ENCODE peak calls at places on chromosome 9, in ten cellular contexts. One of them, this sample, is unnamed.

GRCh38 chr9:127980056-127980705 is 608 bp downstream of the EEIG1 start:
- DNase-seq in hepatocyte: peak
- DNase-seq in lung: no peak
- DNase-seq in GM12865: peak
- DNase-seq in BE2C: peak
- DNase-seq in fibroblast of pulmonary artery: no peak
- DNase-seq in HFFc6: no peak
- DNase-seq in MCF 10A: peak
- DNase-seq in astrocyte of the spinal cord: peak
- DNase-seq in astrocyte: no peak
- DNase-seq in this sample: peak

GRCh38 chr9:89969881-89970639 is 365.2 kb downstream of the GADD45G start:
- DNase-seq in hepatocyte: no peak
- DNase-seq in lung: no peak
- DNase-seq in GM12865: no peak
- DNase-seq in BE2C: no peak
- DNase-seq in fibroblast of pulmonary artery: no peak
- DNase-seq in HFFc6: no peak
- DNase-seq in MCF 10A: no peak
- DNase-seq in astrocyte of the spinal cord: no peak
- DNase-seq in astrocyte: no peak
- DNase-seq in this sample: no peak

GRCh38 chr9:116267021-116267420 is 113.4 kb downstream of the PAPPA start:
- DNase-seq in hepatocyte: no peak
- DNase-seq in lung: no peak
- DNase-seq in GM12865: no peak
- DNase-seq in BE2C: no peak
- DNase-seq in fibroblast of pulmonary artery: no peak
- DNase-seq in HFFc6: peak
- DNase-seq in MCF 10A: peak
- DNase-seq in astrocyte of the spinal cord: peak
- DNase-seq in astrocyte: peak
- DNase-seq in this sample: no peak

GRCh38 chr9:16090907-16091629 is 538.2 kb downstream of the CCDC171 start:
- DNase-seq in hepatocyte: no peak
- DNase-seq in lung: no peak
- DNase-seq in GM12865: no peak
- DNase-seq in BE2C: no peak
- DNase-seq in fibroblast of pulmonary artery: no peak
- DNase-seq in HFFc6: no peak
- DNase-seq in MCF 10A: peak
- DNase-seq in astrocyte of the spinal cord: no peak
- DNase-seq in astrocyte: peak
- DNase-seq in this sample: no peak

GRCh38 chr9:109856785-109857184 is 76.8 kb downstream of the PALM2AKAP2 start:
- DNase-seq in hepatocyte: no peak
- DNase-seq in lung: no peak
- DNase-seq in GM12865: no peak
- DNase-seq in BE2C: peak
- DNase-seq in fibroblast of pulmonary artery: peak
- DNase-seq in HFFc6: no peak
- DNase-seq in MCF 10A: no peak
- DNase-seq in astrocyte of the spinal cord: no peak
- DNase-seq in astrocyte: peak
- DNase-seq in this sample: no peak

GRCh38 chr9:69584746-69585145 is 87.4 kb downstream of the APBA1 start:
- DNase-seq in hepatocyte: no peak
- DNase-seq in lung: no peak
- DNase-seq in GM12865: no peak
- DNase-seq in BE2C: no peak
- DNase-seq in fibroblast of pulmonary artery: peak
- DNase-seq in HFFc6: peak
- DNase-seq in MCF 10A: no peak
- DNase-seq in astrocyte of the spinal cord: no peak
- DNase-seq in astrocyte: peak
- DNase-seq in this sample: no peak

GRCh38 chr9:84781431-84781830 is 111.9 kb downstream of the NTRK2 start:
- DNase-seq in hepatocyte: no peak
- DNase-seq in lung: no peak
- DNase-seq in GM12865: peak
- DNase-seq in BE2C: no peak
- DNase-seq in fibroblast of pulmonary artery: peak
- DNase-seq in HFFc6: no peak
- DNase-seq in MCF 10A: peak
- DNase-seq in astrocyte of the spinal cord: peak
- DNase-seq in astrocyte: no peak
- DNase-seq in this sample: no peak

GRCh38 chr9:79353856-79354520 is 217.8 kb upstream of the TLE4 start:
- DNase-seq in hepatocyte: no peak
- DNase-seq in lung: no peak
- DNase-seq in GM12865: no peak
- DNase-seq in BE2C: no peak
- DNase-seq in fibroblast of pulmonary artery: peak
- DNase-seq in HFFc6: peak
- DNase-seq in MCF 10A: peak
- DNase-seq in astrocyte of the spinal cord: peak
- DNase-seq in astrocyte: peak
- DNase-seq in this sample: no peak

GRCh38 chr9:79028101-79028500 is 543.7 kb upstream of the TLE4 start:
- DNase-seq in hepatocyte: no peak
- DNase-seq in lung: no peak
- DNase-seq in GM12865: no peak
- DNase-seq in BE2C: no peak
- DNase-seq in fibroblast of pulmonary artery: peak
- DNase-seq in HFFc6: peak
- DNase-seq in MCF 10A: peak
- DNase-seq in astrocyte of the spinal cord: peak
- DNase-seq in astrocyte: peak
- DNase-seq in this sample: no peak

GRCh38 chr9:114465906-114466900 is 39.1 kb downstream of the WHRN start:
- DNase-seq in hepatocyte: no peak
- DNase-seq in lung: no peak
- DNase-seq in GM12865: no peak
- DNase-seq in BE2C: no peak
- DNase-seq in fibroblast of pulmonary artery: no peak
- DNase-seq in HFFc6: no peak
- DNase-seq in MCF 10A: no peak
- DNase-seq in astrocyte of the spinal cord: no peak
- DNase-seq in astrocyte: no peak
- DNase-seq in this sample: no peak

GRCh38 chr9:2359821-2360220 is 261.8 kb upstream of the VLDLR start:
- DNase-seq in hepatocyte: no peak
- DNase-seq in lung: no peak
- DNase-seq in GM12865: no peak
- DNase-seq in BE2C: no peak
- DNase-seq in fibroblast of pulmonary artery: no peak
- DNase-seq in HFFc6: no peak
- DNase-seq in MCF 10A: no peak
- DNase-seq in astrocyte of the spinal cord: no peak
- DNase-seq in astrocyte: no peak
- DNase-seq in this sample: no peak

GRCh38 chr9:134955156-134955555 is 37.4 kb upstream of the FCN1 start:
- DNase-seq in hepatocyte: no peak
- DNase-seq in lung: no peak
- DNase-seq in GM12865: no peak
- DNase-seq in BE2C: no peak
- DNase-seq in fibroblast of pulmonary artery: no peak
- DNase-seq in HFFc6: no peak
- DNase-seq in MCF 10A: no peak
- DNase-seq in astrocyte of the spinal cord: no peak
- DNase-seq in astrocyte: no peak
- DNase-seq in this sample: no peak

GRCh38 chr9:34254966-34255825 is 73.9 kb downstream of the KIF24 start:
- DNase-seq in hepatocyte: no peak
- DNase-seq in lung: no peak
- DNase-seq in GM12865: no peak
- DNase-seq in BE2C: no peak
- DNase-seq in fibroblast of pulmonary artery: peak
- DNase-seq in HFFc6: peak
- DNase-seq in MCF 10A: no peak
- DNase-seq in astrocyte of the spinal cord: peak
- DNase-seq in astrocyte: no peak
- DNase-seq in this sample: no peak

DNA sequence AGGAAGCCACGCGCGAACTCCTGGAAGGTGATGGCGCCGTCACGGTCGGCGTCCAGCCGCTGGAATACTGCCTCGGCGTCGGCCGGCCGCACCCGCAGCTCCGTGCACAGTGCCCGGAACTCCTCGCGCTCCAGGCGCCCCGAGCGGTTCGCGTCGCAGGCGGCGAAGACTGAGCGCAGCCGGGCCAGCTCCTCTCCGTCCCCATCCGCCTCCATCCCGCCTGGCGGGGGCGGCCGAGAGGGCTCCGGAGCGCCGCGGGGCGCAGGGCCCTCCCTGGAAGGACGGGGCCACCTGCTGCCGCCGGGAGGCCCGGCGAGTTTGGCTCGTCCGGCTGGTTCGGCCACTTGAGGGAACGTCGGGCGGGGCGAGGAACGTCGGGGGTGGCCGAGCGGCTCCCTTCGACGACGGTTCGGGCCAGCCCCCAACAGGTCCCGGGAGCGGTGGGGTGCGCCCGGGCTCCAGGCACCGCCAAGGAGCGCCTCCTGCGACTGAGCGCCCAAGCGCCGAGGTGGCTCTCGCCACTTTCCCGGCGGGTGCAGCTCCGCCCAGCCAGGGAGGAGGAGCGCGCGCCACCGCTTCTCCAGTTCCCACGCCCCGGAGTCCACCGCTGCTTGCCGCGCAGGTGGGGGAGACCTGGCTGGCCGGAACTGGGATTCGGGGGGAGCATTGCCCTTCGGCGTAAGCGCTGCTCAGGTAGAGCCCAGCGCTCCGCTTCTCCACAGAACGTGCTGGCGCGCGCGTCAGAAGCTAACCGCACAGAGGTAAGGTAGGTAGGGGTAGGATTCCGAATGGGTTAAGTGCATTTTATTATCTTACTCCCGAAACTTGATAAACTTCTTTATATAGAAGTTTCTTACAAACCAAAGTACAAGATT is at the start of gene RASEF:
- DNase-seq in hepatocyte: peak
- DNase-seq in lung: peak
- DNase-seq in GM12865: no peak
- DNase-seq in BE2C: peak
- DNase-seq in fibroblast of pulmonary artery: no peak
- DNase-seq in HFFc6: no peak
- DNase-seq in MCF 10A: peak
- DNase-seq in astrocyte of the spinal cord: peak
- DNase-seq in astrocyte: peak
- DNase-seq in this sample: peak
- TF ChIP-seq CTCF in hepatocyte: peak
- TF ChIP-seq CTCF in lung: no peak
- TF ChIP-seq CTCF in GM12865: no peak
- TF ChIP-seq CTCF in BE2C: peak
- TF ChIP-seq CTCF in fibroblast of pulmonary artery: no peak
- TF ChIP-seq CTCF in HFFc6: peak
- TF ChIP-seq CTCF in MCF 10A: peak
- TF ChIP-seq CTCF in astrocyte of the spinal cord: no peak
- TF ChIP-seq CTCF in astrocyte: no peak
- TF ChIP-seq CTCF in this sample: no peak

DNA sequence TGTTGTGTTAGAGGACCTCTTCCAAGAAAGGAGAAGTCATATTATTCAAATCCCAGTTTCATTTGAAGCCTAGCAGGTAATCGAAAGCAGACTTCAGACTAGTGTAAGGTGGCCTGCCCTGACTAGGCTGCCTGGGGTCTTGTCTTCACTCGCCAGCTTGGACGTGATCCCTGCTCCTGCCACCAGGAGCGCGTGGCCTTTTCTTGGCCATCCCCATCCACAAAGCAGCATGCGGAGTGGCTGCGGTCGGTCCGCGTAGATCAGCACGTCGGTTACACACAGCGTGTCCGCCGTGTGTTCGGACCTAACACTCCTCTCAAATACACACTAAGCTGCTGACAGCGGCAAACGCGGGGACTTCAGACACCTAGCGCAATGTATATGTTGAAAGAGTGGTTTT is 37.3 kb downstream of the CFAP77 start:
- DNase-seq in hepatocyte: no peak
- DNase-seq in lung: no peak
- DNase-seq in GM12865: no peak
- DNase-seq in BE2C: peak
- DNase-seq in fibroblast of pulmonary artery: no peak
- DNase-seq in HFFc6: no peak
- DNase-seq in MCF 10A: no peak
- DNase-seq in astrocyte of the spinal cord: no peak
- DNase-seq in astrocyte: no peak
- DNase-seq in this sample: peak
- TF ChIP-seq CTCF in hepatocyte: no peak
- TF ChIP-seq CTCF in lung: no peak
- TF ChIP-seq CTCF in GM12865: no peak
- TF ChIP-seq CTCF in BE2C: peak
- TF ChIP-seq CTCF in fibroblast of pulmonary artery: peak
- TF ChIP-seq CTCF in HFFc6: peak
- TF ChIP-seq CTCF in MCF 10A: no peak
- TF ChIP-seq CTCF in astrocyte of the spinal cord: no peak
- TF ChIP-seq CTCF in astrocyte: no peak
- TF ChIP-seq CTCF in this sample: peak

DNA sequence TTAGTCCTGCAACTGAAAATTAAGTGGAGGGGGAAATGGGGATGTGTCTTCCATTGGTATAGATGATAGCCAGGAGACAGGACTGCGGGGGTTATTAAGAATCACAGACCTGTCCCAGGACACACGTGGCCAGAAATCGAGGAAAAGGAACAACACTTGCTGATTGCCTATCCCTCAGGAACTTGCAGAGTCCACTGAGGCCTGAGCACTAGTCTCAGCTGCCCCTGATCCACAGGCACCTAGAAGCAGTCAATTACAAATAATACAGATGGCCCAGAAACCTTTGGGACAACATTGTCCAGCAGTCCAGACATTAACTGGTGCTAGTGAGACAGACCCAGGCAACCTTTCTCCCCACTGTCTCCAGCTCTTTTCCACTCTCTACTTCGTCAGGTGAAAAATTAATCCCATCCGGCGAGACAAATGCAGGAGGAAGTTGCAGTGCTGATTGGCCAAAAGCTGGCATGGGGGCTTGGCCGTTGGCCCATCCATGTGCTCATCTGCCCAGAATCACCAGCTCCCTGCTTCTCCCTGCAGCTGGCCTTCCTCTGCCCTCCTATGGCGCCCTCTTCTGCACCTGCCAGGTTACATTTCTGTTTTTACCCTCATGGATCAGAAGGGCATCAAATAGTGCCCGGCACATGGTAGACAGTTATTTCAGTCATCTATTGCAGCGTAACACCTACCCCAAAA is 3.5 kb upstream of the B4GALT1 start:
- DNase-seq in hepatocyte: no peak
- DNase-seq in lung: peak
- DNase-seq in GM12865: peak
- DNase-seq in BE2C: peak
- DNase-seq in fibroblast of pulmonary artery: no peak
- DNase-seq in HFFc6: no peak
- DNase-seq in MCF 10A: peak
- DNase-seq in astrocyte of the spinal cord: no peak
- DNase-seq in astrocyte: no peak
- DNase-seq in this sample: peak
- TF ChIP-seq CTCF in hepatocyte: peak
- TF ChIP-seq CTCF in lung: peak
- TF ChIP-seq CTCF in GM12865: peak
- TF ChIP-seq CTCF in BE2C: peak
- TF ChIP-seq CTCF in fibroblast of pulmonary artery: peak
- TF ChIP-seq CTCF in HFFc6: peak
- TF ChIP-seq CTCF in MCF 10A: peak
- TF ChIP-seq CTCF in astrocyte of the spinal cord: peak
- TF ChIP-seq CTCF in astrocyte: no peak
- TF ChIP-seq CTCF in this sample: no peak

GRCh38 chr9:108776920-108777650 is 78.7 kb downstream of the ACTL7B start:
- DNase-seq in hepatocyte: no peak
- DNase-seq in lung: no peak
- DNase-seq in GM12865: no peak
- DNase-seq in BE2C: no peak
- DNase-seq in fibroblast of pulmonary artery: peak
- DNase-seq in HFFc6: no peak
- DNase-seq in MCF 10A: peak
- DNase-seq in astrocyte of the spinal cord: peak
- DNase-seq in astrocyte: peak
- DNase-seq in this sample: no peak
- TF ChIP-seq CTCF in hepatocyte: peak
- TF ChIP-seq CTCF in lung: no peak
- TF ChIP-seq CTCF in GM12865: no peak
- TF ChIP-seq CTCF in BE2C: no peak
- TF ChIP-seq CTCF in fibroblast of pulmonary artery: peak
- TF ChIP-seq CTCF in HFFc6: no peak
- TF ChIP-seq CTCF in MCF 10A: no peak
- TF ChIP-seq CTCF in astrocyte of the spinal cord: peak
- TF ChIP-seq CTCF in astrocyte: peak
- TF ChIP-seq CTCF in this sample: peak